ENCODE peak calls at places on chromosomes 3 and 15, in four cellular contexts. M is A549, J is IMR-90, O is spleen. I is an unnamed sample.

GRCh38 chr3:125202197-125202596 is 10.4 kb downstream of the SLC12A8 start:
- DNase-seq in M (peak; percentile 19), J (peak; percentile 25), O (no peak), I (no peak)

GRCh38 chr3:123027292-123028232 is at the start of gene SEMA5B:
- DNase-seq in M (peak; percentile 29), J (no peak), O (peak; percentile 82), I (peak; percentile 44)

GRCh38 chr3:119969759-119970158 is 124.5 kb downstream of the GSK3B start:
- DNase-seq in M (no peak), J (no peak), O (no peak), I (no peak)

GRCh38 chr3:117512975-117513374 is 803.4 kb downstream of the TUSC7 start:
- DNase-seq in M (no peak), J (peak; percentile 51), O (no peak), I (no peak)

GRCh38 chr3:41448396-41448795 is 249.1 kb downstream of the CTNNB1 start:
- DNase-seq in M (no peak), J (no peak), O (no peak), I (no peak)

GRCh38 chr3:67083277-67083676 is 85.2 kb downstream of the KBTBD8 start:
- DNase-seq in M (no peak), J (peak; percentile 62), O (peak; percentile 57), I (no peak)

GRCh38 chr3:115788921-115789470 is 165.7 kb downstream of the GAP43 start:
- DNase-seq in M (peak; percentile 65), J (peak; percentile 92), O (no peak), I (no peak)

GRCh38 chr3:115169808-115170207 is 22.7 kb upstream of the ZBTB20 start:
- DNase-seq in M (no peak), J (no peak), O (no peak), I (no peak)

GRCh38 chr3:26963356-26963742 is 340.8 kb downstream of the LRRC3B start:
- DNase-seq in M (peak; percentile 13), J (no peak), O (no peak), I (no peak)

GRCh38 chr3:48345946-48346572 is 12.6 kb upstream of the SPINK8 start:
- DNase-seq in M (no peak), J (no peak), O (no peak), I (no peak)

GRCh38 chr3:187064210-187065115 is 74.8 kb downstream of the RPL39L start:
- DNase-seq in M (no peak), J (peak; percentile 17), O (no peak), I (no peak)

GRCh38 chr15:75654201-75654907 is 6.6 kb downstream of the SNX33 start:
- DNase-seq in M (no peak), J (no peak), O (no peak), I (no peak)

GRCh38 chr3:67804089-67804488 is 149.7 kb upstream of the SUCLG2 start:
- DNase-seq in M (no peak), J (peak; percentile 7), O (no peak), I (no peak)

GRCh38 chr15:82999905-83000671 is 11.4 kb downstream of the C15orf40 start:
- DNase-seq in M (peak; percentile 69), J (peak; percentile 69), O (no peak), I (no peak)

GRCh38 chr3:143263844-143264243 is 144.3 kb downstream of the CHST2 start:
- DNase-seq in M (no peak), J (no peak), O (no peak), I (no peak)

GRCh38 chr3:73614385-73614784 is 10.4 kb downstream of the PDZRN3 start:
- DNase-seq in M (no peak), J (peak; percentile 91), O (no peak), I (peak; percentile 35)

GRCh38 chr3:151256761-151257160 is 21.6 kb downstream of the P2RY14 start:
- DNase-seq in M (no peak), J (no peak), O (no peak), I (no peak)

GRCh38 chr15:70466895-70467529 is 296.3 kb downstream of the UACA start:
- DNase-seq in M (peak; percentile 79), J (peak; percentile 54), O (peak; percentile 81), I (peak; percentile 76)

GRCh38 chr3:153749070-153749610 is 372.1 kb upstream of the ARHGEF26 start:
- DNase-seq in M (no peak), J (no peak), O (no peak), I (no peak)

GRCh38 chr3:69200384-69201068 is 78.1 kb upstream of the LMOD3 start:
- DNase-seq in M (peak; percentile 82), J (peak; percentile 19), O (no peak), I (peak; percentile 63)

GRCh38 chr3:165459111-165459510 is 262.9 kb upstream of the SLITRK3 start:
- DNase-seq in M (peak; percentile 37), J (peak; percentile 16), O (no peak), I (no peak)

GRCh38 chr3:43105597-43106292 is at the start of gene POMGNT2:
- DNase-seq in M (peak; percentile 73), J (peak; percentile 71), O (peak; percentile 97), I (peak; percentile 96)
- TF ChIP-seq POLR2A in M (peak; percentile 51), J (no peak), O (no peak), I (no peak)

GRCh38 chr3:172707967-172708366 is 2.9 kb downstream of the NCEH1 start:
- DNase-seq in M (peak; percentile 34), J (peak; percentile 86), O (no peak), I (no peak)

GRCh38 chr3:172701056-172701455 is 9.8 kb downstream of the NCEH1 start:
- DNase-seq in M (no peak), J (no peak), O (no peak), I (no peak)

GRCh38 chr3:172705166-172705565 is 5.7 kb downstream of the NCEH1 start:
- DNase-seq in M (no peak), J (no peak), O (no peak), I (no peak)

GRCh38 chr3:172701758-172702157 is 9.1 kb downstream of the NCEH1 start:
- DNase-seq in M (no peak), J (no peak), O (no peak), I (no peak)

DNA sequence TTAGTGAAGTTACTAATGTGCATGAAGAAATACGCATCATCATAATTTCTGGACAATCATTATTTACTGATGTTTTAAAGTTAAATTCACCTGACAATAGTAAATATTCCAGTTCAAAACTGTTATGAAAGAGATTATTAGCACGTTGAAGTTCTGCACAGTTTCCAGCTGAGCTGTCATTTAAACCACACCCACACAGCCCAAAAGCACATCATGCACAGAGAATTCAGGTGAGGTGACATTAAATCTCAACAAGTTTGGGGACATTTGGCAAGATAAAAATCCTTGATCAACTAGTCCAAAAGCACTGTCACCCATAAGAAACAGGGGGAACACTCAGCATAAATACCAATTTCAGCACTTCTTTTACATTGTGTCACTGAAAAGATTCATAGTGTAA is 6.9 kb downstream of the NCEH1 start:
- DNase-seq in M (no peak), J (no peak), O (no peak), I (no peak)
- H3K27ac ChIP-seq in M (no peak overlapping the region), J (no peak overlapping the region), O (no peak overlapping the region), I (no peak overlapping the region)

GRCh38 chr3:182954553-182954952 is 25.8 kb downstream of the DCUN1D1 start:
- DNase-seq in M (no peak), J (peak; percentile 22), O (no peak), I (no peak)
- TF ChIP-seq POLR2A in M (no peak), J (no peak), O (no peak), I (no peak)

DNA sequence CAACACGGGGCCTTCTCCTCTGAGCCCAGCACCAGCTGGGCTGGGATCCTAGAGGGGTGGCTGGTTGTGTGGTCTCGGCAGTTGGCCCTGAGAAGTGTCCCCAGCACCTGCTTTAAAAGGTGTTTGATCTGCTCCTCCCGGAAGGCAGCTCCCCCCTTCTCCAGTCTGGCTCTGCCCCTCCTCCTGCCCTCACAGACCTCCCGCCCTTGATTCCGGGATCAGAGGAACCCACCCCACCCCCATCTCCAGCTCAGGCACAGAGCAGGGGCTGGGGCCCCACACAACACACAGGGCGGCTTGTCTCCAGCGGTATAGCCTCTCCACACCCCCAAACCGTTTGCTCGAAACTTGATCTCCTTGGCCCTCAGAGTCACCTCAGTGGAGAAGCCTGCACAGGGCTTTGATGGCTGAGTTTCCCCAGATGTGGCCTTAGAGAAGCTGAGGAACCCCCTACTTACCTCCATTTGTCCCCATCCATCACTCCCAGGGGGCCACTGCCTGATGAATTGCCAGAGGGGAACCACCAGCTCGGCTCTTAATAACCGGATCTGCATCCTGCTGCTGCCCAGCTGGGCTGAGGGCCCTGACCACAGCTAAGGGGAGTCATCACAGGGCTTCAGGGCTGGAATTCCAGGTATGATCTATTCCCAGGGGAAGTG is 6.4 kb upstream of the STRA6 start:
- DNase-seq in M (no peak), J (peak; percentile 48), O (no peak), I (no peak)
- H3K27ac ChIP-seq in M (peak overlapping the region; percentile 49), J (no peak overlapping the region), O (no peak overlapping the region), I (no peak overlapping the region)

GRCh38 chr3:32892625-32893598 is 58.5 kb upstream of the CCR4 start:
- DNase-seq in M (no peak), J (no peak), O (no peak), I (no peak)
- TF ChIP-seq POLR2A in M (no peak), J (no peak), O (no peak), I (no peak)

GRCh38 chr15:85472349-85472748 is 91.9 kb downstream of the AKAP13 start:
- DNase-seq in M (no peak), J (no peak), O (no peak), I (no peak)

GRCh38 chr15:85475317-85475701 is 94.9 kb downstream of the AKAP13 start:
- DNase-seq in M (no peak), J (no peak), O (no peak), I (no peak)

GRCh38 chr15:85474700-85475316 is 94.4 kb downstream of the AKAP13 start:
- DNase-seq in M (no peak), J (no peak), O (no peak), I (no peak)

GRCh38 chr15:85475711-85476110 is 95.3 kb downstream of the AKAP13 start:
- DNase-seq in M (no peak), J (no peak), O (no peak), I (no peak)

DNA sequence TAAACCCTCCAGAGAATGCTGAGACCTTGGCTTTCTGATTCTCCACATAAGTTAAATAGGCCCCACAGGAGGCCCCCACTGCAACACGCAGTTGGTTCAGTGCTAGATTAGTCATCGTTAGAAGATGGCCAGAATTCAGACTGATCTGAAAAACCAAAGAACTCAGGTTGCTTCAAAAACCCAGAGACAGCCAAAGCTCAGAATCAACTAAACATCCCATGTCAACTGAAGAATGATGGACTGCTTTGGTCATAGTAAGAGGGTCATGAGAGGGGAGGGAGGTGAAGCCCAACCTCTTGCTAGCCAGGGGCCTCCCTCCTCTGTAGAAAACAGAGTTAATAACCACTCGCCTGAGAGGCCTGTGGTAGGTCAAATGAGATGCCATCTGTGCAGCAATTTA is 93.1 kb downstream of the AKAP13 start:
- DNase-seq in M (no peak), J (peak; percentile 71), O (no peak), I (no peak)
- H3K27ac ChIP-seq in M (peak overlapping the region; percentile 31), J (no peak overlapping the region), O (no peak overlapping the region), I (no peak overlapping the region)

GRCh38 chr3:129276385-129276784 is 2.3 kb upstream of the HMCES start:
- DNase-seq in M (no peak), J (no peak), O (peak; percentile 83), I (no peak)

GRCh38 chr3:129268396-129268795 is 10.3 kb upstream of the HMCES start:
- DNase-seq in M (no peak), J (no peak), O (peak; percentile 31), I (no peak)

GRCh38 chr3:129271674-129272073 is 7.0 kb upstream of the HMCES start:
- DNase-seq in M (no peak), J (no peak), O (peak; percentile 51), I (no peak)
- TF ChIP-seq POLR2A in M (no peak), J (no peak), O (no peak), I (no peak)

I was measured in testis.